ENCODE peak calls at places on chromosome 1, in ten cellular contexts. H is cardiac septum; O is NCI-H1092; U is T-helper 2 cell; L is activated naive CD4-positive, alpha-beta T cell; M is breast epithelium; Q is H7; C is NCI-H510A; I is tibial nerve; N is T-helper 9 cell. J is an unnamed sample.

GRCh38 chr1:67431869-67432578 is 1.8 kb upstream of the SERBP1 start:
- DNase-seq in M (no peak), Q (peak; percentile 48), N (no peak), C (no peak), O (no peak), I (no peak), U (no peak), H (no peak), L (no peak), J (peak; percentile 39)

GRCh38 chr1:38489844-38490270 is 369.7 kb downstream of the RRAGC start:
- DNase-seq in M (no peak), N (peak; percentile 12), U (no peak), C (no peak), H (no peak), Q (peak; percentile 90), I (no peak), O (no peak), L (no peak), J (peak; percentile 85)

GRCh38 chr1:226825037-226825745 is 45.2 kb upstream of the PSEN2 start:
- DNase-seq in L (no peak), I (no peak), N (no peak), M (no peak), C (no peak), Q (no peak), O (no peak), H (peak; percentile 14), U (no peak), J (no peak)

GRCh38 chr1:164337885-164338284 is 221.1 kb upstream of the PBX1 start:
- DNase-seq in C (no peak), N (no peak), L (no peak), H (no peak), Q (no peak), U (no peak), O (no peak), M (no peak), I (no peak), J (no peak)

GRCh38 chr1:36149973-36150295 is 648 bp upstream of the TRAPPC3 start:
- DNase-seq in H (no peak), O (no peak), N (no peak), M (no peak), I (no peak), Q (no peak), C (no peak), U (no peak), L (no peak), J (no peak)

GRCh38 chr1:214637125-214637524 is 34.1 kb downstream of the CENPF start:
- DNase-seq in O (no peak), C (no peak), N (no peak), I (no peak), L (no peak), U (no peak), Q (no peak), H (no peak), M (no peak), J (no peak)

GRCh38 chr1:154727409-154727808 is 119.4 kb upstream of the ADAR start:
- DNase-seq in O (no peak), C (no peak), N (no peak), H (no peak), M (no peak), L (no peak), Q (no peak), I (no peak), U (no peak), J (no peak)

GRCh38 chr1:9689971-9690381 is 38.4 kb downstream of the PIK3CD start:
- DNase-seq in M (no peak), C (peak; percentile 36), I (peak; percentile 24), U (no peak), L (no peak), O (peak; percentile 5), N (no peak), H (no peak), Q (peak; percentile 84), J (peak; percentile 26)

GRCh38 chr1:68542586-68542985 is 45.7 kb upstream of the DEPDC1 start:
- DNase-seq in I (no peak), C (no peak), N (no peak), U (no peak), O (no peak), L (no peak), H (no peak), Q (no peak), M (no peak), J (no peak)

GRCh38 chr1:47840791-47841190 is 156.4 kb downstream of the TRABD2B start:
- DNase-seq in H (no peak), I (no peak), L (no peak), Q (no peak), M (no peak), N (no peak), O (no peak), U (no peak), C (no peak), J (no peak)

GRCh38 chr1:47963093-47963492 is 34.1 kb downstream of the TRABD2B start:
- DNase-seq in L (no peak), C (no peak), N (no peak), U (no peak), H (no peak), M (no peak), Q (no peak), O (no peak), I (no peak), J (no peak)

GRCh38 chr1:23478896-23479790 is 4.8 kb downstream of the ASAP3 start:
- DNase-seq in L (no peak), Q (no peak), M (peak; percentile 66), N (no peak), U (no peak), O (no peak), I (peak; percentile 76), H (peak; percentile 90), C (no peak), J (no peak)

GRCh38 chr1:232335261-232335660 is 294.7 kb downstream of the SIPA1L2 start:
- DNase-seq in I (no peak), C (no peak), H (no peak), Q (no peak), N (peak; percentile 7), U (no peak), O (no peak), L (no peak), M (no peak), J (no peak)

GRCh38 chr1:54118704-54119103 is 34.1 kb downstream of the CDCP2 start:
- DNase-seq in C (no peak), U (no peak), Q (peak; percentile 26), L (no peak), O (no peak), N (no peak), H (no peak), M (no peak), I (no peak), J (no peak)

GRCh38 chr1:237324226-237324625 is 282.2 kb downstream of the RYR2 start:
- DNase-seq in Q (no peak), H (no peak), O (no peak), C (no peak), L (no peak), U (no peak), N (no peak), M (no peak), I (no peak), J (no peak)

GRCh38 chr1:219119839-219120238 is 53.8 kb upstream of the LYPLAL1 start:
- DNase-seq in U (no peak), C (no peak), L (no peak), N (no peak), O (no peak), M (no peak), Q (no peak), H (no peak), I (no peak), J (no peak)

GRCh38 chr1:67723620-67724019 is 38.6 kb downstream of the GADD45A start:
- DNase-seq in Q (no peak), C (no peak), I (no peak), N (no peak), H (no peak), O (no peak), U (no peak), L (no peak), M (no peak), J (no peak)

GRCh38 chr1:25103180-25103790 is 129.0 kb downstream of the SYF2 start:
- DNase-seq in M (no peak), I (no peak), Q (no peak), U (no peak), L (no peak), N (no peak), O (no peak), C (no peak), H (no peak), J (no peak)

GRCh38 chr1:8255712-8256111 is 62.2 kb upstream of the SLC45A1 start:
- DNase-seq in I (no peak), Q (no peak), L (no peak), H (no peak), O (no peak), M (no peak), U (no peak), C (no peak), N (no peak), J (no peak)

GRCh38 chr1:8836228-8836627 is 18.8 kb upstream of the RERE start:
- DNase-seq in U (no peak), I (no peak), C (no peak), Q (no peak), L (no peak), O (no peak), M (no peak), N (no peak), H (no peak), J (no peak)

GRCh38 chr1:196160066-196160795 is 448.0 kb downstream of the KCNT2 start:
- DNase-seq in U (no peak), O (no peak), C (no peak), I (no peak), M (no peak), N (no peak), L (no peak), H (no peak), Q (no peak), J (no peak)

GRCh38 chr1:206497363-206497762 is 10.0 kb upstream of the RASSF5 start:
- DNase-seq in Q (no peak), U (no peak), M (no peak), N (no peak), L (no peak), I (no peak), O (no peak), C (no peak), H (no peak), J (no peak)

GRCh38 chr1:167683641-167684502 is 37.9 kb upstream of the MPZL1 start:
- DNase-seq in U (no peak), Q (peak; percentile 85), C (no peak), O (no peak), M (peak; percentile 41), L (no peak), N (no peak), H (peak; percentile 85), I (no peak), J (no peak)

GRCh38 chr1:7250176-7250575 is 464.9 kb downstream of the CAMTA1 start:
- DNase-seq in M (no peak), L (no peak), C (no peak), O (no peak), N (no peak), Q (no peak), H (no peak), U (no peak), I (no peak), J (no peak)

GRCh38 chr1:233523047-233523446 is 90.9 kb upstream of the KCNK1 start:
- DNase-seq in U (no peak), Q (peak; percentile 37), C (no peak), H (no peak), L (no peak), M (no peak), N (no peak), O (no peak), I (no peak), J (no peak)

GRCh38 chr1:84415386-84415785 is 17.1 kb downstream of the DNASE2B start:
- DNase-seq in O (no peak), U (no peak), C (no peak), Q (no peak), H (no peak), I (no peak), L (no peak), N (no peak), M (no peak), J (no peak)

GRCh38 chr1:242402956-242403355 is 121.5 kb downstream of the PLD5 start:
- DNase-seq in M (no peak), U (no peak), O (no peak), L (no peak), Q (no peak), I (no peak), H (no peak), N (no peak), C (no peak), J (no peak)

GRCh38 chr1:98049370-98050115 is 128.7 kb upstream of the DPYD start:
- DNase-seq in O (no peak), L (no peak), H (peak; percentile 63), C (peak; percentile 29), M (no peak), U (no peak), Q (peak; percentile 37), I (no peak), N (no peak), J (no peak)

J was measured in HEK293T.